ENCODE peak calls at places on chromosome 17, in five cellular contexts. A is A549, E is K562, L is HepG2, M is GM12878. J is an unnamed sample.
A peak's percentile ranks its signal among the peaks of the same experiment; 100 is the strongest.

GRCh38 chr17:65323055-65323454 is 185.9 kb downstream of the RGS9 start:
- DNase-seq in A (no peak), E (peak; percentile 4), L (no peak), M (no peak), J (no peak)

GRCh38 chr17:47785538-47786123 is 36.0 kb downstream of the OSBPL7 start:
- DNase-seq in A (no peak), E (peak; percentile 67), L (peak; percentile 52), M (no peak), J (peak; percentile 16)

GRCh38 chr17:35895602-35896001 is 15.4 kb upstream of the CCL5 start:
- DNase-seq in A (no peak), E (no peak), L (no peak), M (no peak), J (peak; percentile 29)

GRCh38 chr17:18213666-18214270 is 11.7 kb upstream of the LLGL1 start:
- DNase-seq in A (no peak), E (no peak), L (no peak), M (no peak), J (no peak)

GRCh38 chr17:46888727-46889126 is 34.2 kb upstream of the GOSR2 start:
- DNase-seq in A (no peak), E (no peak), L (no peak), M (no peak), J (no peak)

GRCh38 chr17:74770498-74771318 is 5.4 kb downstream of the NAT9 start:
- DNase-seq in A (peak; percentile 88), E (peak; percentile 70), L (peak; percentile 81), M (no peak), J (peak; percentile 24)

GRCh38 chr17:72122002-72122310 is 1.1 kb downstream of the SOX9 start:
- DNase-seq in A (peak; percentile 65), E (no peak), L (no peak), M (no peak), J (peak; percentile 58)

GRCh38 chr17:47352848-47353247 is 29.1 kb downstream of the EFCAB13 start:
- DNase-seq in A (no peak), E (peak; percentile 6), L (no peak), M (no peak), J (no peak)

GRCh38 chr17:65664296-65664695 is 102.8 kb upstream of the AXIN2 start:
- DNase-seq in A (no peak), E (no peak), L (no peak), M (no peak), J (peak; percentile 32)

GRCh38 chr17:41835800-41836549 is at the start of gene NT5C3B:
- DNase-seq in A (peak; percentile 93), E (peak; percentile 74), L (peak; percentile 52), M (no peak), J (no peak)

GRCh38 chr17:57459286-57459915 is 203.1 kb downstream of the MSI2 start:
- DNase-seq in A (peak; percentile 85), E (peak; percentile 81), L (peak; percentile 100), M (no peak), J (peak; percentile 82)

GRCh38 chr17:71251276-71251675 is 869.5 kb upstream of the SOX9 start:
- DNase-seq in A (no peak), E (no peak), L (no peak), M (no peak), J (peak; percentile 41)

GRCh38 chr17:11336290-11336995 is 95.4 kb downstream of the SHISA6 start:
- DNase-seq in A (no peak), E (no peak), L (no peak), M (no peak), J (no peak)

GRCh38 chr17:46770439-46770817 is 48.1 kb downstream of the WNT3 start:
- DNase-seq in A (no peak), E (no peak), L (peak; percentile 35), M (no peak), J (no peak)

GRCh38 chr17:81696218-81696941 is 6.8 kb upstream of the MRPL12 start:
- DNase-seq in A (no peak), E (no peak), L (no peak), M (no peak), J (no peak)

GRCh38 chr17:48878920-48879898 is 13.4 kb upstream of the ATP5MC1 start:
- DNase-seq in A (peak; percentile 94), E (peak; percentile 81), L (peak; percentile 80), M (peak; percentile 55), J (peak; percentile 66)

GRCh38 chr17:34771891-34772290 is 189.4 kb downstream of the CCT6B start:
- DNase-seq in A (no peak), E (no peak), L (no peak), M (no peak), J (no peak)

GRCh38 chr17:40124279-40125141 is 2.7 kb downstream of the MSL1 start:
- DNase-seq in A (no peak), E (peak; percentile 41), L (no peak), M (no peak), J (peak; percentile 48)

GRCh38 chr17:74328487-74328886 is 2.5 kb downstream of the KIF19 start:
- DNase-seq in A (no peak), E (no peak), L (no peak), M (no peak), J (no peak)

GRCh38 chr17:30372755-30373154 is 6.0 kb upstream of the CPD start:
- DNase-seq in A (peak; percentile 65), E (no peak), L (no peak), M (no peak), J (peak; percentile 80)

GRCh38 chr17:54864636-54865420 is 35.8 kb upstream of the TOM1L1 start:
- DNase-seq in A (no peak), E (peak; percentile 69), L (no peak), M (no peak), J (no peak)

DNA sequence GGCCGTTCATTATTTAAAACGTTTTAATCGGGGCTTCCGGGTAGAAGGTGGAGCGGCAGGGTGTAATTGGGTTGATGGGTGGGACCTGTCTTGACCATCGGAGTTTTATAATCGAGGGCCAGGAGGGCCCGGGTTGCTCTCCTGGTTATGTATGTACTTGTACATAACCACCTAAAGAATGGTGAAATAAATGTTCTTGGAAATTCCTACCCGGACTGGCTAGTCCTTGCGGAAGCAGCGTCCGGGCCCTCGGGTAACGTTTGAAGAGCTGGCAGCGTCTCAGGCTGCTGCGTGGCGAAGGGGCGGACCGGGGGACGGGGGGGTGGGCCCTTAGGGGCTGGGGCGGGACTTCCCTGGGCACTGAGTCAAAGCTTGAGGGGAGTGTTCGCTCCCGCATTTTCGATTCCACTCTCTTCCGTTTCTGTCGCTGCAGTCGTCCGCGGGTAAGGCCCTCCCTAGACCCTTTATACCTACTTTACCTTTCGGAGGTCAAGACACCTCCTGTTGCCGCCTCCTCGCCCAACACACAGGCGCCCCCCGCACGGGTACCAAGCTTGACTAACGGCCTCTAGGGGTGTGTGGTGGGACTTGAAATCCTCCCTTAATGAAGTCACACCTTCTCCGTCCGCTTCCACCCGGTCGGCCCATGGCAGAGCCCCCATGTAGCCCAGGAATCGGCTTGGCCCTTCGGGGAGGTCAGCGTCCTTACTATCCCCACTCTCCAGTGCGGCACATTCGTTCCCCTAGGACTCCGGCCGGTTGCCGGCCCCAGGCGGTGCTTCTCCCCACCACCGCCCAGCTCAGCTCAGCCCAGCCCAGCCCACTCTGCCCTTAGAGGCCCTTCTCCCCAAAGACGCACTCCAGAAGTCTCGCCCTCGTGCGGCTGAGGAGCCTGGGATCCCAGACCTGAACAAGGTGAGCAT is at the start of gene TMEM106A:
- DNase-seq in A (peak; percentile 97), E (no peak), L (peak; percentile 75), M (peak; percentile 59), J (peak; percentile 85)
- TF ChIP-seq POLR2A in A (peak; percentile 47), E (no peak), L (peak; percentile 97), M (peak; percentile 79), J (peak; percentile 71)

DNA sequence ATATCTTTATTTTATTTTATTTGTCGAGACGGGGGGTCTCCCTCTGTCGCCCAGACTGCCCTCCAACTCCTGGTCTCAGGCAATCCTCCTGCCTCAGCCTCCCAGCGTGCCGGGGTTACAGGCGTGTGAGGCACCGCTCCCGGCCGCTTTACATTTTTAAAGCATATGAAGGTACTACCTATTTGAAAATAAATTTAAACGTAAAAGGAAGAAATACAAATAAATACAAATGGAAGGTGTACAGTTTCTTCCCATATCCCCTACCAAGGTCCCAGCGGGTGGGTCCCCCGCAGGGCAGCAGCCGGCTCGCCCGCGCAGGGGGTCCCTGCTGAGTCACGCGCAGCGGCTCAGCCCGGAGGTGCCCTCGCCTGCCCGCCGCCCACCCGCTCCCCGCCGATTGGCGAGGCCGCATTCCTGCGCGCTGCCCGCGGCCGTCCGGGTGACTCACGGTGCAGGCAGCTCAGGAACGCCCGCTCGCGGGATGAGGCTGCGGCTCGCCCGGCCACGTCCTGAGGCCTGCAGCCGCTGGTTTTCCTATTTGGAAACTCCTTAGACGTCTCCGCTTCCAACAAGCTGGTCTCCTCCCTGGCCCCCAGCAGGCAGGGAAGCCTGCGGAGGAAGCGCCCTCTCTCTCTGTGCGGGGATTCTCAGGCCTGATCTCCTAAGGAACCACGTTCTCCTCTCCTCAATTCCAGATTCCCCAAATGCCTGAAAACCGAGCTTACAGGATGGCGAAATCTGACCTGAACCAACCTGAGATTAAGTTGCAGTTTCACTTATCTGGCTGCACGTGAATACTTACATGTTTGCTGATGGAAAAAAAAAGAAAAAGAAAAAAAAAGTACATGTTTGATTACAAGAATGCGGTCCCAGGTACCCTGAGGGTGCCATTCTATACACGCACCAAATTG is 54.8 kb upstream of the MAP3K14 start:
- DNase-seq in A (peak; percentile 98), E (no peak), L (peak; percentile 89), M (no peak), J (peak; percentile 96)
- TF ChIP-seq BHLHE40 in A (peak; percentile 94), E (no peak), L (peak; percentile 95), M (no peak), J (peak; percentile 97)

DNA sequence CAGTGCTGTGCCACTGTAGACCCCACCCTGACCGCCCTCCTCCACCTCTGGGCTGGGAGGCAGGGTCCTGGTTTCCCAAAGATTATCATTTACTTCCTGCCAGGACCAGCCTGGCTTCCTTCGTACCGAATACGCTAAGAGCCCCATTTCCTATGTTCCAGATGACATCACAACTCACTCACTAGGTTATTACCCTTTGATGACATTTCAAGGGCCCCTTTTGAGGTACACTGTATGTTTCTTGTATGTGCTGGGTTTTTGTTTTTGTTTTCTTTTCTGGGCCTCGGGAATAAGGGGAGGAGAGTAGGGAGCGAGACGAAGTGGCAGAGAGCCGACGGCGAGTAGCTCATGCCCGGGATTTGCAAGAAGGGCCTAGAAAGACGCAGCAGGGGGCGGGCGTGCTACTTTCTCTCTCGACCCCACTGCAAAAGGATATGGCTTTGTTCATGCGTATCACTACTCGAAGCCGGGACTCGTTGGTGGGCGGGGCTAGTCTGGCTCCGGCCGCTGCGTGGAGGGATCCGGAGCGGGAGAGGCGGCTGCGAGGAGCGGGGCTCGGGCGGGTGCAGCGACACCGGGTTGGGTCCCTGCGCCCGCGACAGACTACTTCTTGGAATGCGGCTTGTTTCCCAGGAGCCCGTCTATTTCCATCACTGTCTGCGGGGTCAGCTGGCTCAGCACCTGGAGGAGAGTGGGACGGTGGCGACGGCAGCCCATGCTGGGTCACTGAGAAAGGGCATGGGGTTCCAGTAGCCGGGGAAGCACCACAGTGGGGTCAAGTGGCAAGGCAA is 6.6 kb upstream of the RNF227 start:
- DNase-seq in A (no peak), E (no peak), L (no peak), M (no peak), J (peak; percentile 67)
- TF ChIP-seq POLR2A in A (no peak), E (no peak), L (no peak), M (peak; percentile 73), J (no peak)

GRCh38 chr17:29345066-29345465 is 45.1 kb upstream of the TAOK1 start:
- DNase-seq in A (no peak), E (no peak), L (no peak), M (no peak), J (no peak)

GRCh38 chr17:29344201-29344856 is 45.8 kb upstream of the TAOK1 start:
- DNase-seq in A (no peak), E (no peak), L (no peak), M (no peak), J (no peak)

GRCh38 chr17:29346462-29346861 is 43.7 kb upstream of the TAOK1 start:
- DNase-seq in A (no peak), E (no peak), L (no peak), M (no peak), J (no peak)

GRCh38 chr17:29342148-29342765 is 47.9 kb upstream of the TAOK1 start:
- DNase-seq in A (no peak), E (no peak), L (no peak), M (no peak), J (no peak)

GRCh38 chr17:29341726-29342125 is 47.8 kb upstream of the NUFIP2 start:
- DNase-seq in A (no peak), E (no peak), L (no peak), M (no peak), J (peak; percentile 16)
- TF ChIP-seq BHLHE40 in A (no peak), E (no peak), L (no peak), M (no peak), J (no peak)

J was measured in IMR-90.